ENCODE peak calls at places on chromosomes 5 and 9, in ten cellular contexts. O is lung; A is fibroblast of the aortic adventitia; P is omental fat pad; Q is activated CD4-positive, alpha-beta T cell treated with anti-CD3 and anti-CD28 coated beads for 24 hours; K is NCI-H510A; M is small intestine; U is T follicular helper cell; V is glutamatergic neuron; X is left ventricle myocardium inferior. D is an unnamed sample.

GRCh38 chr5:148828461-148829247 is 2.2 kb downstream of the ADRB2 start:
- DNase-seq in Q (no peak), U (no peak), X (no peak), K (peak), O (peak), V (no peak), P (no peak), M (no peak), A (no peak), D (no peak)

GRCh38 chr9:89865981-89866380 is 261.2 kb downstream of the GADD45G start:
- DNase-seq in M (no peak), P (no peak), K (no peak), V (peak), X (no peak), Q (no peak), U (no peak), O (no peak), A (no peak), D (no peak)

GRCh38 chr9:18910435-18910834 is 122.6 kb downstream of the SAXO1 start:
- DNase-seq in V (no peak), M (no peak), Q (no peak), P (no peak), A (no peak), X (no peak), O (no peak), K (no peak), U (no peak), D (no peak)

GRCh38 chr9:6811436-6811835 is 53.7 kb downstream of the KDM4C start:
- DNase-seq in Q (no peak), V (no peak), U (no peak), M (peak), O (no peak), P (no peak), X (no peak), K (no peak), A (no peak), D (no peak)

GRCh38 chr5:3033033-3033755 is 281.7 kb upstream of the IRX2 start:
- DNase-seq in A (no peak), P (no peak), Q (no peak), U (no peak), K (no peak), O (no peak), M (no peak), V (no peak), X (no peak), D (no peak)

GRCh38 chr9:99437145-99437544 is 215.1 kb downstream of the SEC61B start:
- DNase-seq in V (no peak), P (no peak), M (no peak), Q (no peak), K (no peak), A (no peak), X (no peak), O (no peak), U (no peak), D (no peak)

GRCh38 chr5:163612358-163613149 is 107.1 kb downstream of the MAT2B start:
- DNase-seq in M (no peak), U (no peak), K (no peak), Q (no peak), P (no peak), O (no peak), V (no peak), X (no peak), A (no peak), D (no peak)

GRCh38 chr9:78210841-78211301 is 25.0 kb upstream of the CEP78 start:
- DNase-seq in V (no peak), P (no peak), Q (no peak), U (no peak), X (no peak), K (no peak), M (peak), O (no peak), A (no peak), D (no peak)

GRCh38 chr5:139246394-139246793 is 47.1 kb upstream of the MATR3 start:
- DNase-seq in K (no peak), P (no peak), V (no peak), Q (peak), A (peak), X (no peak), U (no peak), O (peak), M (no peak), D (no peak)

GRCh38 chr5:56479701-56480304 is 246.7 kb upstream of the ANKRD55 start:
- DNase-seq in X (no peak), M (no peak), P (no peak), K (no peak), O (no peak), Q (no peak), V (no peak), U (no peak), A (no peak), D (no peak)

GRCh38 chr9:32136700-32137339 is 247.6 kb upstream of the ACO1 start:
- DNase-seq in M (no peak), O (no peak), U (no peak), Q (no peak), V (no peak), P (no peak), X (no peak), A (no peak), K (no peak), D (no peak)

GRCh38 chr9:137000177-137000930 is 4.0 kb upstream of the CLIC3 start:
- DNase-seq in K (no peak), X (no peak), Q (no peak), U (no peak), M (peak), V (no peak), A (peak), P (no peak), O (no peak), D (no peak)

GRCh38 chr9:92954078-92954861 is 6.9 kb downstream of the FGD3 start:
- DNase-seq in Q (peak), M (peak), P (no peak), A (peak), X (peak), V (no peak), K (no peak), U (peak), O (peak), D (no peak)

GRCh38 chr5:77851229-77852067 is 75.3 kb upstream of the TBCA start:
- DNase-seq in M (no peak), O (no peak), K (no peak), Q (no peak), U (no peak), V (peak), X (no peak), A (peak), P (no peak), D (peak)

GRCh38 chr5:100772548-100772947 is 130.5 kb downstream of the ST8SIA4 start:
- DNase-seq in O (no peak), M (no peak), P (no peak), X (no peak), U (no peak), Q (no peak), K (no peak), A (no peak), V (no peak), D (no peak)